ENCODE peak calls at places on chromosomes 6 and 20, in seven cellular contexts. F is prostate gland, B is breast epithelium, J is HCT116, K is upper lobe of left lung, T is tibial nerve, Y is body of pancreas. O is an unnamed sample.

GRCh38 chr20:50491926-50492634 is 18.1 kb upstream of the PTPN1 start:
- DNase-seq in B (no peak), F (no peak), T (no peak), K (no peak), Y (no peak), J (no peak), O (no peak)

GRCh38 chr20:51497542-51498467 is 44.7 kb downstream of the NFATC2 start:
- DNase-seq in T (peak), J (no peak), Y (peak), B (peak), K (peak), F (no peak), O (peak)

GRCh38 chr6:30646450-30647038 is 389 bp upstream of the C6orf136 start:
- DNase-seq in B (no peak), J (no peak), K (peak), F (no peak), Y (peak), T (peak), O (peak)

GRCh38 chr6:111950661-111951426 is 77.6 kb upstream of the FYN start:
- DNase-seq in F (no peak), Y (no peak), B (no peak), T (no peak), J (no peak), K (no peak), O (no peak)

GRCh38 chr6:107744927-107745326 is 79.2 kb downstream of the SCML4 start:
- DNase-seq in J (no peak), Y (no peak), B (no peak), K (no peak), T (no peak), F (no peak), O (no peak)

GRCh38 chr20:2066461-2067122 is 35.0 kb upstream of the STK35 start:
- DNase-seq in T (no peak), B (no peak), Y (no peak), F (no peak), J (no peak), K (no peak), O (no peak)

GRCh38 chr6:17986656-17987575 is 519 bp downstream of the KIF13A start:
- DNase-seq in Y (peak), B (peak), J (no peak), T (peak), K (peak), F (peak), O (peak)

GRCh38 chr6:141326426-141326825 is 806.3 kb upstream of the GJE1 start:
- DNase-seq in T (peak), F (no peak), B (no peak), K (no peak), J (peak), Y (peak), O (peak)

GRCh38 chr6:123965894-123966293 is 162.2 kb downstream of the NKAIN2 start:
- DNase-seq in J (no peak), K (no peak), F (no peak), T (no peak), B (no peak), Y (no peak), O (no peak)

GRCh38 chr6:106667022-106667402 is 37.6 kb downstream of the QRSL1 start:
- DNase-seq in K (no peak), Y (no peak), J (no peak), T (no peak), B (no peak), F (no peak), O (no peak)

GRCh38 chr6:158018851-158019361 is 37.2 kb downstream of the SYNJ2 start:
- DNase-seq in F (no peak), K (no peak), T (no peak), Y (no peak), B (no peak), J (no peak), O (no peak)

GRCh38 chr20:23820493-23820892 is 6.0 kb downstream of the CST2 start:
- DNase-seq in B (no peak), J (no peak), K (no peak), F (no peak), Y (no peak), T (no peak), O (no peak)

GRCh38 chr20:41078329-41078728 is 49.7 kb downstream of the TOP1 start:
- DNase-seq in B (no peak), K (no peak), F (peak), T (no peak), J (no peak), Y (peak), O (no peak)

GRCh38 chr6:158008894-158009891 is 27.5 kb downstream of the SYNJ2 start:
- DNase-seq in J (no peak), B (peak), T (peak), F (peak), Y (peak), K (no peak), O (peak)

GRCh38 chr6:165308926-165309731 is at the start of gene C6orf118:
- DNase-seq in J (no peak), T (no peak), B (no peak), K (no peak), Y (peak), F (peak), O (no peak)

GRCh38 chr6:152295920-152296319 is 341.2 kb downstream of the SYNE1 start:
- DNase-seq in B (no peak), T (no peak), Y (no peak), K (no peak), J (no peak), F (no peak), O (no peak)

DNA sequence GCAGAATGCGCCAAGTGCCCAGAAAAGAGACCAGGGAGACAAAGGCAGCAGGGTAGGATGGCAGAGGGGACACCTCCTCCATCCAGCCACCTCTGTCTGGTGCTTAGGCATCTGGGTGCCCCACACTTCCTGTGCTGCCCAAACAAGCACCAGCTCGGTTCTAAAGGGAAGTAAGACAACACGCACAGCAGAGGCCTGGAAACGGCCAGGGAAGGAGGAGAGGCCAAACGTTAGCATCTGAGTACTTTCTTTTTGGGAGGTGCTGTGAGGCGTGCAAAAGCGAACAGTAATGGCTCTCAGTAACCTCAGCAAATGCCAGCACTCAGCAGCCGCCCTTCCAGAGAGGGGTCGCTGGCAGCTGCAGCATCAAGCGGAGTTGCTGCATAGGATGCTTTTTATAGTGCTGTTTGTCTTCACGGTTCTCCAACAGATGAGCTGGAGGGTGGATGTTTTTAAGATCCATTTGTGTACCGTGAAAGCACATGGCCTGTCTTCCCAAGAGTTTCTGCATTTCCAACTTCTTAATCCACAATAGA is 124.5 kb downstream of the LY86 start:
- DNase-seq in F (no peak), K (peak), Y (peak), T (no peak), J (no peak), B (no peak), O (no peak)
- TF ChIP-seq POLR2A in F (no peak), K (no peak), Y (no peak), T (no peak), J (no peak), B (no peak), O (no peak)

GRCh38 chr20:57473246-57474042 is 51.5 kb downstream of the CTCFL start:
- DNase-seq in K (peak), T (no peak), Y (peak), B (no peak), F (no peak), J (no peak), O (no peak)
- TF ChIP-seq POLR2A in K (no peak), T (no peak), Y (no peak), B (no peak), F (no peak), J (no peak), O (no peak)

GRCh38 chr20:3172933-3173581 is at the start of gene LZTS3:
- DNase-seq in F (peak), K (peak), T (peak), J (no peak), Y (peak), B (peak), O (peak)
- TF ChIP-seq POLR2A in F (no peak), K (peak), T (peak), J (no peak), Y (peak), B (no peak), O (peak)

DNA sequence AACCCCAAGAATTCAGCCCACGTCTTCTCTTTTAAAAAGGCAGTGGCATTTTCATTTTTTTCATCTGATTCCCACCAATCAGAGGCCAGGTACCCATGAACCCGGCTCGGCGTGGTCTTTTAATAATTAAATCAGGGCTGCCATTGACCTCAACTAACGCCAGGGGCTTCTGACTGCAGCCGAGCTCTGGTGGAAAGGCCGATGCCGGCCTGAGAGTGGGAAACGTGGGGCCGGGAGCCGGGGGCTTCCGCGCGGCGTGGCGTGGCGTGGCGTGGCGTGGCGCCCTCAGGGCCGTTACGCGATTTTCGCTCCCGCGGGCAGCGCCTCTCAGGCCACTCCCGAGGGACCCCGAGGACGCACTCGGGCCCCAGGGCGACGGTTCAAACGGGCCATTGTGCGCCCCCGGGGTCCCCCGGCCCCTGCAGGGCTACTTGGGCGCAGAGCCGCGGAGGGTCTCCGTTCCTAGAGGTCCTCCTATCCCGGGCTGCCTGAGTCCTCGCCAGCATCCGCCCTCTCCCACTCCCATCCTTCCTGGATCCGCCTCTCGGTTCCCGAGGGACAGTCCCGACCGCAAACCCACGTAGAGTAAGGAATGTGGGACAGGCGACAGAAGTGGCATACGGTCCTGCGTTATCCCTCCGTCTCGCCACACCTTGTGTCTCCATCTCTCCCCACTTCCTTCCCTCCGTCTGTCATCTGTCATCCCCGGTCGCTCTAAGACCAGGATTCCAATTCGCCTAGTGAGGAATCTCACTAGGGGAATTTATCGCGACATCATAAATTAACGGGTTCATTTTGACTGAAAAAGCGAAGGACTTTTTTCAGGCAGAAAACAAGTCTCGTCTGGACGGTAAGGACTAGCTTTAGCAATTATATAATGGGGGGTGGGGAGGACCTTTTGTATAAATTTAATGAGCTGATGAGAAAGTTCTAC is 876 bp upstream of the TBPL1 start:
- DNase-seq in Y (peak), T (peak), B (peak), K (peak), J (peak), F (peak), O (peak)
- TF ChIP-seq POLR2A in Y (peak), T (no peak), B (no peak), K (peak), J (no peak), F (peak), O (no peak)